ENCODE peak calls at places on chromosomes 11 and 22, in ten cellular contexts. N, Z, G, C, O, D, S, I, A and E are unnamed samples.

GRCh38 chr11:34564406-34564805 is 50.8 kb upstream of the ELF5 start:
- DNase-seq in N (no peak), Z (no peak), G (no peak), C (no peak), O (no peak), D (peak; percentile 78), S (no peak), I (peak; percentile 44), A (peak; percentile 73), E (no peak)

GRCh38 chr11:19679952-19680823 is 32.4 kb upstream of the NAV2 start:
- DNase-seq in N (peak; percentile 96), Z (no peak), G (no peak), C (no peak), O (no peak), D (peak; percentile 96), S (no peak), I (peak; percentile 81), A (peak; percentile 98), E (peak; percentile 78)

GRCh38 chr22:42313804-42314581 is 43.5 kb upstream of the TCF20 start:
- DNase-seq in N (no peak), Z (peak; percentile 24), G (peak; percentile 80), C (peak; percentile 28), O (peak; percentile 22), D (peak; percentile 81), S (peak; percentile 69), I (peak; percentile 68), A (peak; percentile 63), E (no peak)

GRCh38 chr11:121643530-121644512 is 191.1 kb upstream of the SORL1-AS1 start:
- DNase-seq in N (no peak), Z (no peak), G (no peak), C (no peak), O (no peak), D (no peak), S (no peak), I (no peak), A (no peak), E (no peak)

GRCh38 chr11:96257972-96258951 is 84.7 kb downstream of the MAML2 start:
- DNase-seq in N (no peak), Z (no peak), G (no peak), C (no peak), O (no peak), D (no peak), S (peak; percentile 90), I (no peak), A (peak; percentile 62), E (no peak)

GRCh38 chr11:32173435-32173834 is 82.6 kb downstream of the RCN1 start:
- DNase-seq in N (peak; percentile 29), Z (peak; percentile 4), G (no peak), C (peak; percentile 62), O (peak; percentile 38), D (peak; percentile 43), S (peak; percentile 11), I (peak; percentile 76), A (peak; percentile 58), E (peak; percentile 38)

GRCh38 chr11:26286472-26287066 is 45.4 kb upstream of the ANO3 start:
- DNase-seq in N (no peak), Z (no peak), G (no peak), C (peak; percentile 25), O (no peak), D (peak; percentile 21), S (peak; percentile 1), I (peak; percentile 27), A (peak; percentile 42), E (no peak)

GRCh38 chr11:65478411-65479183 is 20.2 kb upstream of the MALAT1 start:
- DNase-seq in N (no peak), Z (no peak), G (no peak), C (no peak), O (peak; percentile 39), D (no peak), S (no peak), I (no peak), A (peak; percentile 70), E (no peak)

GRCh38 chr11:20070459-20070858 is 89.8 kb downstream of the DBX1 start:
- DNase-seq in N (no peak), Z (no peak), G (peak; percentile 96), C (no peak), O (peak; percentile 20), D (no peak), S (no peak), I (no peak), A (peak; percentile 64), E (no peak)

GRCh38 chr11:46234261-46234660 is 43.2 kb upstream of the CREB3L1 start:
- DNase-seq in N (no peak), Z (no peak), G (no peak), C (no peak), O (no peak), D (no peak), S (no peak), I (no peak), A (no peak), E (no peak)

GRCh38 chr22:42780070-42780540 is 59.4 kb upstream of the A4GALT start:
- DNase-seq in N (peak; percentile 84), Z (no peak), G (peak; percentile 87), C (peak; percentile 50), O (peak; percentile 82), D (peak; percentile 89), S (peak; percentile 88), I (peak; percentile 68), A (peak; percentile 91), E (peak; percentile 54)

GRCh38 chr11:20027546-20028014 is 132.7 kb downstream of the DBX1 start:
- DNase-seq in N (no peak), Z (no peak), G (no peak), C (no peak), O (no peak), D (no peak), S (no peak), I (no peak), A (peak; percentile 63), E (no peak)

GRCh38 chr11:294795-295194 is 4.5 kb downstream of the IFITM5 start:
- DNase-seq in N (no peak), Z (no peak), G (no peak), C (no peak), O (no peak), D (no peak), S (no peak), I (no peak), A (no peak), E (no peak)

GRCh38 chr11:2593393-2593950 is 106.3 kb downstream of the KCNQ1OT1 start:
- DNase-seq in N (no peak), Z (no peak), G (no peak), C (no peak), O (no peak), D (no peak), S (no peak), I (no peak), A (no peak), E (no peak)

GRCh38 chr11:65776196-65776595 is 4.6 kb downstream of the AP5B1 start:
- DNase-seq in N (no peak), Z (no peak), G (no peak), C (no peak), O (peak; percentile 53), D (no peak), S (no peak), I (no peak), A (no peak), E (no peak)

GRCh38 chr22:36457688-36458450 is 23.6 kb downstream of the TXN2 start:
- DNase-seq in N (no peak), Z (no peak), G (no peak), C (no peak), O (no peak), D (no peak), S (no peak), I (no peak), A (peak; percentile 63), E (no peak)

GRCh38 chr11:77074626-77075221 is 8.0 kb downstream of the CAPN5 start:
- DNase-seq in N (no peak), Z (no peak), G (no peak), C (no peak), O (no peak), D (no peak), S (no peak), I (no peak), A (no peak), E (no peak)

GRCh38 chr22:30140414-30140813 is 60.1 kb downstream of the HORMAD2 start:
- DNase-seq in N (no peak), Z (no peak), G (no peak), C (no peak), O (no peak), D (no peak), S (no peak), I (no peak), A (no peak), E (no peak)